ENCODE peak calls at places on chromosomes 2 and 18, in eight cellular contexts. R is fibroblast of lung, U is HepG2, Q is body of pancreas, E is psoas muscle, H is OCI-LY7, K is right lobe of liver, V is spleen. G is an unnamed sample. For H3K9me3, the result is how much of the 10 kb centered on the place peaks cover.

GRCh38 chr2:44549856-44550255 is 188.1 kb downstream of the CAMKMT start:
- DNase-seq in V (no peak), R (peak), H (no peak), Q (no peak), E (no peak), U (no peak), K (no peak), G (no peak)

GRCh38 chr2:142981069-142981378 is 103.6 kb downstream of the KYNU start:
- DNase-seq in R (no peak), E (no peak), U (no peak), K (no peak), Q (no peak), H (no peak), V (no peak), G (no peak)

GRCh38 chr2:215367647-215368492 is 56.0 kb downstream of the ATIC start:
- DNase-seq in R (peak), H (no peak), Q (no peak), V (no peak), K (no peak), E (no peak), U (no peak), G (no peak)

GRCh38 chr2:44777542-44777941 is 164.0 kb upstream of the SIX3 start:
- DNase-seq in K (no peak), R (no peak), U (no peak), Q (no peak), H (no peak), V (no peak), E (no peak), G (no peak)

GRCh38 chr2:4354678-4355077 is 651.3 kb downstream of the DCDC2C start:
- DNase-seq in U (peak), H (peak), K (no peak), V (no peak), Q (peak), E (no peak), R (no peak), G (no peak)

GRCh38 chr18:57802869-57803118 is 321 bp downstream of the ATP8B1 start:
- DNase-seq in Q (no peak), U (no peak), K (no peak), H (no peak), R (no peak), V (peak), E (no peak), G (no peak)

GRCh38 chr2:226511327-226511726 is 288.3 kb downstream of the IRS1 start:
- DNase-seq in V (no peak), Q (no peak), U (no peak), E (no peak), R (no peak), H (no peak), K (no peak), G (no peak)

GRCh38 chr18:77208969-77209368 is 40.7 kb upstream of the GALR1 start:
- DNase-seq in H (peak), Q (no peak), R (peak), K (peak), U (no peak), E (no peak), V (no peak), G (no peak)

GRCh38 chr2:144643537-144644336 is 123.8 kb upstream of the ZEB2 start:
- DNase-seq in H (no peak), V (no peak), K (no peak), R (no peak), Q (no peak), E (no peak), U (no peak), G (no peak)

GRCh38 chr2:61059382-61059781 is 6.3 kb upstream of the SANBR start:
- DNase-seq in U (no peak), E (no peak), H (no peak), V (no peak), R (no peak), K (no peak), Q (no peak), G (no peak)

GRCh38 chr2:74017181-74017580 is 32.5 kb downstream of the TET3 start:
- DNase-seq in E (no peak), H (no peak), Q (no peak), V (no peak), R (no peak), K (no peak), U (no peak), G (no peak)

GRCh38 chr2:106735807-106736206 is 150.2 kb downstream of the ST6GAL2 start:
- DNase-seq in E (no peak), K (no peak), Q (no peak), H (no peak), U (no peak), V (no peak), R (no peak), G (no peak)

GRCh38 chr2:121707344-121707919 is 29.2 kb downstream of the NIFK start:
- DNase-seq in H (peak), U (peak), E (no peak), R (peak), V (no peak), Q (peak), K (no peak), G (no peak)

GRCh38 chr2:239855863-239856587 is 169.1 kb downstream of the NDUFA10 start:
- DNase-seq in U (no peak), H (no peak), K (no peak), R (no peak), Q (no peak), E (peak), V (no peak), G (no peak)

GRCh38 chr2:159897081-159897480 is 99.1 kb upstream of the CD302 start:
- DNase-seq in V (no peak), R (no peak), E (no peak), H (no peak), Q (no peak), K (no peak), U (no peak), G (no peak)

GRCh38 chr2:28643911-28644334 is 107.7 kb upstream of the PPP1CB start:
- DNase-seq in H (no peak), Q (no peak), U (no peak), K (no peak), V (no peak), E (no peak), R (peak), G (no peak)

DNA sequence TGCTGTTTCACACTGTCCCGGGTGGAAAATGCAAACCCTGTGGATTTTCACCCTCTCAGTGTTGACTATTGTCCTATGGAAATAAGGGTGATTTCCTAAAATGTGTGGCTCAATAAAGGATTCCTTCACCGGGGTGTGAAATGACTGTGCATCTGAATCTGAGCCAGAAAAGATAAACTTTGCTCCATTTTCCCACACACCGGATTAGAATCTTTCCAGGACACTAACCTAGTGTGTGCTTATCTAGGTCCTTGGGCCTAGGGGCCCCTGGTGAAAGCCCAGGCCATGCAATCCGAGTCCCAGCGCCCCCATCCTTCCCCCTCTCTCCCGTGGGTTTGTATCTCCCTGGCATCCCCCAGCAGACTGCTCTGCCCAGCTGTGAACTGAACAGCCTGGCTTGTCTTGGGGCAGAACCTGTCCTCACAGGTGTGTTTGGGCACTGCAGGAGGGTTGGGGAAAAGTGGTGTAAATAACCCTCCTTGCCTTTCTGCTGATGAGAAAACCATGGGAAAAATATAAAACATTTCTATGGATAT is 17.3 kb downstream of the KLHL29 start:
- DNase-seq in V (no peak), E (no peak), Q (no peak), U (no peak), K (no peak), R (no peak), H (no peak), G (no peak)
- H3K9me3 ChIP-seq in V (under half), E (under half), Q (under half), U (under half), K (under half), R (under half), H (under half), G (under half)

GRCh38 chr2:177429688-177430325 is 37.2 kb downstream of the AGPS start:
- DNase-seq in U (no peak), E (no peak), H (no peak), V (no peak), K (no peak), R (peak), Q (no peak), G (no peak)
- H3K9me3 ChIP-seq in U (under half), E (under half), H (under half), V (half or more), K (under half), R (under half), Q (under half), G (under half)

GRCh38 chr2:777051-777450 is 99.8 kb upstream of the TMEM18 start:
- DNase-seq in H (no peak), E (no peak), U (no peak), V (no peak), Q (no peak), R (no peak), K (no peak), G (no peak)
- H3K9me3 ChIP-seq in H (under half), E (under half), U (under half), V (under half), Q (under half), R (under half), K (under half), G (under half)

DNA sequence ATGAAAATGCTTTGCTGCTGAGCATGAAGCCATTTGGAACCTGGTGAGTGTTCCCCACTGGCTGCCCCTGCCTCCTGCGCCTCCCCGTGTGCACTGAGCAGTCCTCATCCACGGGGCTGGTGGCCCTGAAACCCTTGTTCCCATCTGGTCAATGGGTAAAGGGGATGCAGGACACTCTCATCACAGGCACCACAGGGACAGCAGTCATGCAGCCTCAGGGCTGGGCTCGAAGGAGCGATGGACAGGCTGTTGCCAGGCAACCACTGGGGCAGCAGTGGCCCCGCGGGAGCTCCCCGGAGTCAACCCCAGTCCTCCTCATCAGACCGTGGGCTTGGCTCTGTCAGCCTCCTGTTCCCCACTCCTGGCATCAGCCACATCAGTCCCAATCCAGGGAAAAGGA is 509.6 kb downstream of the EIPR1 start:
- DNase-seq in U (no peak), H (no peak), Q (no peak), K (no peak), E (no peak), V (no peak), R (no peak), G (no peak)
- H3K9me3 ChIP-seq in U (under half), H (under half), Q (under half), K (under half), E (under half), V (under half), R (under half), G (under half)

GRCh38 chr18:80026363-80026762 is 7.9 kb upstream of the RBFA start:
- DNase-seq in V (no peak), U (no peak), K (no peak), R (no peak), Q (no peak), H (no peak), E (no peak), G (no peak)

GRCh38 chr18:80023173-80023572 is 11.1 kb upstream of the RBFA start:
- DNase-seq in H (peak), Q (no peak), U (no peak), K (no peak), V (no peak), R (no peak), E (no peak), G (no peak)

GRCh38 chr18:80022613-80023012 is 11.6 kb upstream of the RBFA start:
- DNase-seq in U (no peak), R (peak), E (no peak), Q (no peak), V (no peak), K (no peak), H (peak), G (no peak)
- H3K9me3 ChIP-seq in U (half or more), R (under half), E (half or more), Q (under half), V (half or more), K (under half), H (under half), G (under half)

GRCh38 chr2:127796389-127796788 is 14.6 kb downstream of the WDR33 start:
- DNase-seq in K (no peak), Q (no peak), E (no peak), R (no peak), U (no peak), V (no peak), H (no peak), G (no peak)
- H3K9me3 ChIP-seq in K (under half), Q (under half), E (under half), R (under half), U (under half), V (under half), H (under half), G (under half)

DNA sequence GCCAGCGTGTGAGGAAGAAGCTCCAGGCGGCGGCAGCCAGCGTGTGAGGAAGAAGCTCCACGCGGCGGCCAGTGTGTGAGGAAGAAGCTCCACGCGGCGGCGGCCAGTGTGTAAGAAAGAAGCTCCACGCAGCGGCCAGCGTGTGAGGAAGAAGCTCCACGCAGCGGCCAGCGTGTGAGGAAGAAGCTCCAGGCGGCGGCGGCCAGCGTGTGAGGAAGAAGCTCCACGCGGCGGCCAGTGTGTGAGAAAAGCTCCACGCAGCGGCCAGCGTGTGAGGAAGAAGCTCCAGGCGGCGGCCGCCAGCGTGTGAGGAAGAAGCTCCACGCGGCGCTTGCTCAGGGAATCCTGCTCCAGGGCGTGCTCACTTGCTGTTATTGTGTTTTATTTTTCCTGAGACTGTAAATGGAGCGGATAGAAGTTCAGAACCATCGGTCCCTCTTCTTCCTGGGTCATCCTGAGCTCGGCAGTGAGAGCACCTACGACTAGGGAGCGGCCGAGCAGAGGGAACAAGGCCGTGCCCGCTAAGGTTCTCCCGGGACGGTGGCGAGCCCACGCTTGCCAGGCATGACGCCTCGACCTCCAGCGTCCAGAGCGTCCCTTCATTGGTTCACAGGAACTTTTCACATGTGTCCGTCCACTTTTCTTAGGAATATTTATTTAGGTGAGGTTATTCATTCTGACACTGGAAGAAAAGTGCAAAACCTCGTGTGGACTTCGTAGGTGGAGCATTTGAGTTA is 94.2 kb downstream of the TMEM18 start:
- DNase-seq in Q (no peak), U (no peak), K (no peak), R (no peak), H (no peak), E (no peak), V (no peak), G (no peak)
- H3K9me3 ChIP-seq in Q (under half), U (under half), K (under half), R (under half), H (under half), E (under half), V (under half), G (under half)

DNA sequence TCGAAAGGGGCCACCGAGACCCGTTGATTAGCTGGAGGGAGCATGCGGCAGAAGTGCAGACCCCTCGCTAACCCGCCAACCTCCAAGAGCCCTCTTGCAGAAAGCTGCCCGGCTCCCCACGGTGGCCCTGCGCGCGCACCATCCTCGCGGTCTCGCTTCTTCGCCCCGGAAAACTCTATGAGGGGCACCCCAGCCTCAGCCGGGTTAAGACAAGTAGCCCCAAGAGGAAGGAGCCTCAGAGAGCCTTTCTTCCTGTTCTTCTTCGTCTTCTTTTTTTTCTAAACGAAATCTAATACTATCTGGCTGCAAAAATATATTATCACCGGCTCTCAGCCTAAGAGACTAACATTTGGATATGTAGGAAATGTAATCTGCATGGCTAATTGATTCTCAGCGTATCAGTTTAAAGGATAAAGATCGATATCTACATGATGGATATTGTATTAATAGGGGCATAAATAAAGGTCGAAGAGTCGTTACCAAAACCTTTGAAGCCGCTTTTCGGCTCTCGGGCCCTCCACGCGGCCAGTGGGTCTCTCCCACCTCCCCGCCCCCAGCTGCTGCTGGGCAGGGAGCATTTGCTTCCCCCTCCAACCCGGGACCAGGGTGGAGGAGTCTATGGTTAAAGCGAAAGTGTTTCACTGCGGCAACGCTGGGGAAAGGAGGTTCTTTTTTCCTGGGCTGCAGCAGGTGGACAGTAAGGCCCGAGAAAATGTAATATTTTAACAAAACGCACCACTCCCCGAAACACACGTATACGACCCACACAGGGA is 6.1 kb upstream of the PAX3 start:
- DNase-seq in H (no peak), E (no peak), V (peak), U (no peak), K (no peak), Q (no peak), R (no peak), G (no peak)
- H3K9me3 ChIP-seq in H (under half), E (under half), V (under half), U (under half), K (under half), Q (under half), R (under half), G (under half)

GRCh38 chr18:72612894-72613537 is 68.9 kb upstream of the CBLN2 start:
- DNase-seq in Q (no peak), H (no peak), R (no peak), K (no peak), E (no peak), V (no peak), U (no peak), G (no peak)

GRCh38 chr18:72613589-72613988 is 69.4 kb upstream of the CBLN2 start:
- DNase-seq in R (no peak), V (no peak), U (no peak), H (no peak), E (no peak), Q (no peak), K (no peak), G (no peak)
- H3K9me3 ChIP-seq in R (under half), V (under half), U (under half), H (under half), E (under half), Q (under half), K (under half), G (under half)

DNA sequence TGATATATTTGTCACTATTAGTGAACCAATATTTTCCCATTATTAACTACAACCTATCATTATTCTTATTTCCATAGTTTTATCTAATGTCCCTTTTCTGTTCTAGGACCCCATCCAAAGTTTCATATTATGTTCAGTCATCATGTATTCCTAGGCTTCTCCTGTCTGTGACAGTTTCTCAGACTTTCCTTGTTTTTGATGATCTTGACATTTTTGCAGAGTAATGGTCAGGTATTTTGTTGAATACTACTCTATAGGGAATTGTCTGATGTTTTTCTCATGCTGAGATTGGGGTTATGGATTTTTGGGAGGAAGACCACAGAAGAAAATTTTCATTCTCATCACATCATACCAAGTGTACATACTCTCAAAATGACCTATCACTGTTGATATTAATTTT is 684.6 kb downstream of the PLCL1 start:
- DNase-seq in R (no peak), K (no peak), H (no peak), V (no peak), U (no peak), E (no peak), Q (no peak), G (no peak)
- H3K9me3 ChIP-seq in R (under half), K (under half), H (under half), V (under half), U (under half), E (under half), Q (under half), G (under half)